ENCODE peak calls at places on chromosomes 4 and X, in ten cellular contexts. A is aorta, P is left ventricle myocardium superior, C is RCC 7860, M is epithelial cell of esophagus, L is GM18507, N is WERI-Rb-1, D is iPS DF 19.7, I is tibial nerve, F is ureter. Z is an unnamed sample.

GRCh38 chr4:153211986-153212720 is 7.9 kb downstream of the TRIM2 start:
- DNase-seq in F (no peak), M (peak; percentile 74), C (no peak), L (no peak), A (no peak), D (no peak), N (no peak), I (no peak), P (no peak), Z (no peak)

GRCh38 chr4:82785248-82786003 is 13.2 kb downstream of the SCD5 start:
- DNase-seq in C (no peak), N (no peak), F (no peak), P (no peak), M (peak; percentile 89), I (no peak), L (no peak), D (no peak), A (no peak), Z (peak; percentile 65)

GRCh38 chr4:161522031-161522430 is 641.8 kb downstream of the FSTL5 start:
- DNase-seq in F (no peak), P (no peak), A (no peak), N (no peak), L (no peak), C (no peak), I (no peak), M (no peak), D (no peak), Z (no peak)

GRCh38 chrX:19953145-19953544 is 37.7 kb downstream of the BCLAF3 start:
- DNase-seq in P (no peak), C (no peak), F (no peak), A (no peak), M (no peak), L (no peak), I (no peak), N (no peak), D (no peak), Z (no peak)

GRCh38 chr4:15375707-15376106 is 52.1 kb upstream of the C1QTNF7 start:
- DNase-seq in P (no peak), D (no peak), L (no peak), M (no peak), I (no peak), N (no peak), C (no peak), A (no peak), F (no peak), Z (no peak)

GRCh38 chr4:169005453-169006099 is 4.5 kb downstream of the CBR4 start:
- DNase-seq in A (no peak), P (no peak), L (no peak), I (no peak), M (no peak), C (no peak), N (no peak), F (no peak), D (no peak), Z (no peak)

GRCh38 chrX:24838624-24839023 is 144.9 kb downstream of the POLA1 start:
- DNase-seq in F (no peak), C (peak; percentile 11), D (no peak), M (peak; percentile 22), N (no peak), L (no peak), A (no peak), I (no peak), P (no peak), Z (no peak)

GRCh38 chrX:151754042-151754419 is 19.5 kb downstream of the CNGA2 start:
- DNase-seq in I (no peak), C (peak; percentile 18), L (no peak), F (peak; percentile 52), M (peak; percentile 67), A (peak; percentile 50), N (no peak), P (no peak), D (no peak), Z (peak; percentile 51)

GRCh38 chrX:106718709-106719108 is 7.8 kb upstream of the RNF128 start:
- DNase-seq in P (no peak), M (no peak), D (no peak), F (no peak), A (no peak), I (no peak), L (no peak), C (no peak), N (no peak), Z (no peak)

GRCh38 chr4:177047851-177048174 is 255.1 kb upstream of the VEGFC start:
- DNase-seq in P (no peak), A (no peak), F (no peak), M (no peak), N (no peak), L (no peak), I (no peak), D (no peak), C (no peak), Z (no peak)

GRCh38 chrX:10062352-10062751 is 94.4 kb upstream of the CLCN4 start:
- DNase-seq in D (no peak), F (no peak), C (no peak), L (no peak), N (no peak), I (no peak), A (no peak), M (peak; percentile 71), P (no peak), Z (no peak)

GRCh38 chr4:128060130-128060619 is 937 bp upstream of the LARP1B start:
- DNase-seq in N (no peak), I (no peak), C (no peak), M (peak; percentile 6), F (no peak), A (no peak), P (no peak), D (no peak), L (no peak), Z (no peak)

GRCh38 chrX:119871599-119872395 is at the start of the genes NDUFA1 and RNF113A:
- DNase-seq in N (peak; percentile 83), M (peak; percentile 91), D (no peak), F (peak; percentile 88), A (peak; percentile 89), I (peak; percentile 60), C (peak; percentile 73), L (peak; percentile 65), P (peak; percentile 91), Z (peak; percentile 37)

GRCh38 chr4:40915318-40916217 is 165.8 kb downstream of the NSUN7 start:
- DNase-seq in D (no peak), A (no peak), N (no peak), I (no peak), L (no peak), F (no peak), C (peak; percentile 78), P (no peak), M (peak; percentile 32), Z (no peak)

GRCh38 chr4:40699648-40700047 is 50.1 kb upstream of the NSUN7 start:
- DNase-seq in I (no peak), C (peak; percentile 68), M (peak; percentile 20), P (no peak), N (no peak), A (no peak), D (no peak), F (no peak), L (no peak), Z (peak; percentile 16)

GRCh38 chr4:67684839-67685531 is 16.0 kb downstream of the UBA6 start:
- DNase-seq in P (no peak), M (peak; percentile 61), N (no peak), D (no peak), I (no peak), L (no peak), C (peak; percentile 54), A (no peak), F (no peak), Z (peak; percentile 16)

GRCh38 chr4:7788193-7788592 is 151.5 kb downstream of the AFAP1 start:
- DNase-seq in A (no peak), N (no peak), C (no peak), D (no peak), F (no peak), I (no peak), P (no peak), L (no peak), M (no peak), Z (no peak)

GRCh38 chrX:72137846-72138455 is 6.2 kb upstream of the RTL5 start:
- DNase-seq in P (no peak), L (no peak), C (no peak), A (no peak), I (no peak), N (no peak), D (no peak), F (no peak), M (no peak), Z (no peak)

GRCh38 chrX:82230013-82230412 is 1028.1 kb downstream of the SH3BGRL start:
- DNase-seq in I (no peak), N (no peak), D (no peak), F (no peak), L (no peak), A (no peak), M (no peak), C (no peak), P (no peak), Z (no peak)

GRCh38 chr4:138609943-138610350 is 367.8 kb upstream of the SLC7A11 start:
- DNase-seq in P (no peak), A (peak; percentile 49), F (no peak), M (peak; percentile 18), L (no peak), I (no peak), C (peak; percentile 66), D (no peak), N (no peak), Z (peak; percentile 42)

GRCh38 chrX:313546-313945 is 5.0 kb downstream of the GTPBP6 start:
- DNase-seq in P (peak; percentile 18), D (no peak), N (no peak), C (no peak), I (no peak), F (no peak), L (no peak), M (no peak), A (peak; percentile 33), Z (no peak)

GRCh38 chr4:118087366-118087765 is 53.1 kb downstream of the NDST3 start:
- DNase-seq in M (no peak), F (no peak), N (no peak), C (no peak), P (no peak), I (no peak), D (no peak), L (no peak), A (no peak), Z (no peak)

Z was measured in BJ.